ENCODE peak calls at places on chromosome 16, in five cellular contexts. One of them, this sample, is unnamed.

GRCh38 chr16:2692948-2693651 is 10.8 kb downstream of the KCTD5 start:
- DNase-seq in breast epithelium: no peak
- DNase-seq in mucosa of descending colon: no peak
- DNase-seq in thoracic aorta: no peak
- DNase-seq in fibroblast of the aortic adventitia: peak
- DNase-seq in this sample: peak

GRCh38 chr16:4501071-4501478 is 24.9 kb downstream of the HMOX2 start:
- DNase-seq in breast epithelium: no peak
- DNase-seq in mucosa of descending colon: no peak
- DNase-seq in thoracic aorta: no peak
- DNase-seq in fibroblast of the aortic adventitia: peak
- DNase-seq in this sample: no peak

GRCh38 chr16:1315081-1316032 is 5.9 kb downstream of the UBE2I start:
- DNase-seq in breast epithelium: no peak
- DNase-seq in mucosa of descending colon: no peak
- DNase-seq in thoracic aorta: no peak
- DNase-seq in fibroblast of the aortic adventitia: no peak
- DNase-seq in this sample: no peak

GRCh38 chr16:50300942-50301625 is 34.7 kb downstream of the ADCY7 start:
- DNase-seq in breast epithelium: peak
- DNase-seq in mucosa of descending colon: peak
- DNase-seq in thoracic aorta: no peak
- DNase-seq in fibroblast of the aortic adventitia: peak
- DNase-seq in this sample: no peak

GRCh38 chr16:5024632-5025031 is 9.1 kb downstream of the NAGPA start:
- DNase-seq in breast epithelium: no peak
- DNase-seq in mucosa of descending colon: no peak
- DNase-seq in thoracic aorta: no peak
- DNase-seq in fibroblast of the aortic adventitia: peak
- DNase-seq in this sample: peak

GRCh38 chr16:49356728-49357488 is 16.7 kb upstream of the C16orf78 start:
- DNase-seq in breast epithelium: no peak
- DNase-seq in mucosa of descending colon: peak
- DNase-seq in thoracic aorta: no peak
- DNase-seq in fibroblast of the aortic adventitia: no peak
- DNase-seq in this sample: no peak

GRCh38 chr16:22751104-22751667 is 62.8 kb upstream of the HS3ST2 start:
- DNase-seq in breast epithelium: no peak
- DNase-seq in mucosa of descending colon: no peak
- DNase-seq in thoracic aorta: no peak
- DNase-seq in fibroblast of the aortic adventitia: no peak
- DNase-seq in this sample: no peak

GRCh38 chr16:51327001-51327400 is 175.9 kb upstream of the SALL1 start:
- DNase-seq in breast epithelium: no peak
- DNase-seq in mucosa of descending colon: no peak
- DNase-seq in thoracic aorta: no peak
- DNase-seq in fibroblast of the aortic adventitia: peak
- DNase-seq in this sample: peak

GRCh38 chr16:70740919-70741778 is 55.3 kb upstream of the MTSS2 start:
- DNase-seq in breast epithelium: no peak
- DNase-seq in mucosa of descending colon: no peak
- DNase-seq in thoracic aorta: no peak
- DNase-seq in fibroblast of the aortic adventitia: no peak
- DNase-seq in this sample: peak

GRCh38 chr16:4614571-4615388 is at the start of gene UBALD1:
- DNase-seq in breast epithelium: peak
- DNase-seq in mucosa of descending colon: peak
- DNase-seq in thoracic aorta: peak
- DNase-seq in fibroblast of the aortic adventitia: peak
- DNase-seq in this sample: peak

GRCh38 chr16:56279132-56279531 is 87.8 kb downstream of the GNAO1 start:
- DNase-seq in breast epithelium: peak
- DNase-seq in mucosa of descending colon: peak
- DNase-seq in thoracic aorta: no peak
- DNase-seq in fibroblast of the aortic adventitia: no peak
- DNase-seq in this sample: no peak

GRCh38 chr16:83533193-83533592 is 274.6 kb upstream of the HSBP1 start:
- DNase-seq in breast epithelium: no peak
- DNase-seq in mucosa of descending colon: no peak
- DNase-seq in thoracic aorta: no peak
- DNase-seq in fibroblast of the aortic adventitia: no peak
- DNase-seq in this sample: peak

GRCh38 chr16:31277659-31278260 is 18.0 kb downstream of the ITGAM start:
- DNase-seq in breast epithelium: no peak
- DNase-seq in mucosa of descending colon: no peak
- DNase-seq in thoracic aorta: no peak
- DNase-seq in fibroblast of the aortic adventitia: no peak
- DNase-seq in this sample: no peak

GRCh38 chr16:81429045-81429521 is 15.5 kb upstream of the CMIP start:
- DNase-seq in breast epithelium: no peak
- DNase-seq in mucosa of descending colon: no peak
- DNase-seq in thoracic aorta: no peak
- DNase-seq in fibroblast of the aortic adventitia: peak
- DNase-seq in this sample: peak

GRCh38 chr16:47342055-47342454 is 118.8 kb downstream of the ITFG1 start:
- DNase-seq in breast epithelium: no peak
- DNase-seq in mucosa of descending colon: no peak
- DNase-seq in thoracic aorta: no peak
- DNase-seq in fibroblast of the aortic adventitia: peak
- DNase-seq in this sample: no peak

GRCh38 chr16:88914750-88915368 is 48.4 kb upstream of the PABPN1L start:
- DNase-seq in breast epithelium: no peak
- DNase-seq in mucosa of descending colon: no peak
- DNase-seq in thoracic aorta: no peak
- DNase-seq in fibroblast of the aortic adventitia: peak
- DNase-seq in this sample: peak
- H3K4me3 ChIP-seq in breast epithelium: no peak
- H3K4me3 ChIP-seq in mucosa of descending colon: no peak
- H3K4me3 ChIP-seq in thoracic aorta: no peak
- H3K4me3 ChIP-seq in fibroblast of the aortic adventitia: no peak
- H3K4me3 ChIP-seq in this sample: no peak

GRCh38 chr16:19703218-19703617 is 14.8 kb downstream of the KNOP1 start:
- DNase-seq in breast epithelium: no peak
- DNase-seq in mucosa of descending colon: no peak
- DNase-seq in thoracic aorta: no peak
- DNase-seq in fibroblast of the aortic adventitia: no peak
- DNase-seq in this sample: no peak

GRCh38 chr16:19705843-19706242 is 12.2 kb downstream of the KNOP1 start:
- DNase-seq in breast epithelium: no peak
- DNase-seq in mucosa of descending colon: no peak
- DNase-seq in thoracic aorta: no peak
- DNase-seq in fibroblast of the aortic adventitia: no peak
- DNase-seq in this sample: no peak

GRCh38 chr16:19706846-19707245 is 11.2 kb downstream of the KNOP1 start:
- DNase-seq in breast epithelium: no peak
- DNase-seq in mucosa of descending colon: no peak
- DNase-seq in thoracic aorta: no peak
- DNase-seq in fibroblast of the aortic adventitia: no peak
- DNase-seq in this sample: no peak

GRCh38 chr16:19705131-19705501 is 12.9 kb downstream of the KNOP1 start:
- DNase-seq in breast epithelium: no peak
- DNase-seq in mucosa of descending colon: no peak
- DNase-seq in thoracic aorta: no peak
- DNase-seq in fibroblast of the aortic adventitia: no peak
- DNase-seq in this sample: no peak

DNA sequence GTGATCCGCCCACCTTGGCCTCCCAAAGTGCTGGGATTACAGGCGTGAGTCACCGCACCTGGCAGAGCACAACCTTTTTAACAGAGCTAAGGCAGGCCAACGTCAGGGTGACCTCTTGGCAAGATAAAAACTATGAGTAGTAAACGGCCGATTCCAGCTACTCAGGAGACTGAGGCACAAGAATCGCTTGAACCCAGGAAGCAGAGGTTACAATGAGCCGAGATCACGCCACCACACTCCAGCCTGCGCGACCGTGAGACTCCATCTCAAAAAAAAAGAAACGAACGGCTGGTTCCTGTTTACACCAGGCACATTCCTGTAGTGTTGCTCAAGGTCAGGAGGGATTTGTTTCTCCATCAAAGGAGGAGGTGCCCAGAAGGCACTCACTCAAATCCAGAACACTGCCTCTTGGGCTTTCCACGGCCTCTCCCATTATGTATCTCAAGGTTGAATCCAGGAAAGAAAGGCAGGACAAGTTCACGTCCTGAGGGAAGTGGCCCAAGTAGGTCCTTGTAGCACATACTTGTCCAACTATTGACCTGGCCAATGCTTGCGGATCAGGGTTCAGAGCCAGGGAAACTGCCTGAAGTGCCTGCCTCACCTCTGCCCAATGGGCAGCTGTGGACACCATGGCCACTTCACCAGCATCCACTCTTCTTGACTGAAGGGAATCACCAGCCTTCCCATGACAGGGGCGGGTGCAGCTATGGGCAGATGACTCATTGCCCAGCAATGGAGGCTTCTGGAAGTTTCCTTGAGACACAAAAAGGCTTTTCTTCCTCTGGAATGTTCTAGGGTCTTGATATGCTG is 13.5 kb downstream of the KNOP1 start:
- DNase-seq in breast epithelium: no peak
- DNase-seq in mucosa of descending colon: no peak
- DNase-seq in thoracic aorta: no peak
- DNase-seq in fibroblast of the aortic adventitia: peak
- DNase-seq in this sample: peak
- H3K4me3 ChIP-seq in breast epithelium: no peak
- H3K4me3 ChIP-seq in mucosa of descending colon: no peak
- H3K4me3 ChIP-seq in thoracic aorta: no peak
- H3K4me3 ChIP-seq in fibroblast of the aortic adventitia: no peak
- H3K4me3 ChIP-seq in this sample: no peak

GRCh38 chr16:27407158-27407557 is 5.2 kb downstream of the IL21R start:
- DNase-seq in breast epithelium: no peak
- DNase-seq in mucosa of descending colon: no peak
- DNase-seq in thoracic aorta: no peak
- DNase-seq in fibroblast of the aortic adventitia: no peak
- DNase-seq in this sample: no peak

GRCh38 chr16:27408602-27409031 is 6.6 kb downstream of the IL21R start:
- DNase-seq in breast epithelium: no peak
- DNase-seq in mucosa of descending colon: no peak
- DNase-seq in thoracic aorta: no peak
- DNase-seq in fibroblast of the aortic adventitia: no peak
- DNase-seq in this sample: no peak

GRCh38 chr16:27406729-27407128 is 4.8 kb downstream of the IL21R start:
- DNase-seq in breast epithelium: no peak
- DNase-seq in mucosa of descending colon: no peak
- DNase-seq in thoracic aorta: no peak
- DNase-seq in fibroblast of the aortic adventitia: no peak
- DNase-seq in this sample: no peak

GRCh38 chr16:27405546-27406451 is 3.8 kb downstream of the IL21R start:
- DNase-seq in breast epithelium: no peak
- DNase-seq in mucosa of descending colon: no peak
- DNase-seq in thoracic aorta: no peak
- DNase-seq in fibroblast of the aortic adventitia: peak
- DNase-seq in this sample: no peak

GRCh38 chr16:27408012-27408601 is 6.1 kb downstream of the IL21R start:
- DNase-seq in breast epithelium: no peak
- DNase-seq in mucosa of descending colon: no peak
- DNase-seq in thoracic aorta: no peak
- DNase-seq in fibroblast of the aortic adventitia: peak
- DNase-seq in this sample: peak
- H3K4me3 ChIP-seq in breast epithelium: no peak
- H3K4me3 ChIP-seq in mucosa of descending colon: no peak
- H3K4me3 ChIP-seq in thoracic aorta: no peak
- H3K4me3 ChIP-seq in fibroblast of the aortic adventitia: no peak
- H3K4me3 ChIP-seq in this sample: no peak

GRCh38 chr16:11099672-11100195 is 155.4 kb downstream of the CLEC16A start:
- DNase-seq in breast epithelium: no peak
- DNase-seq in mucosa of descending colon: no peak
- DNase-seq in thoracic aorta: no peak
- DNase-seq in fibroblast of the aortic adventitia: no peak
- DNase-seq in this sample: no peak
- H3K4me3 ChIP-seq in breast epithelium: no peak
- H3K4me3 ChIP-seq in mucosa of descending colon: no peak
- H3K4me3 ChIP-seq in thoracic aorta: no peak
- H3K4me3 ChIP-seq in fibroblast of the aortic adventitia: no peak
- H3K4me3 ChIP-seq in this sample: no peak

GRCh38 chr16:67392301-67393059 is 818 bp downstream of the TPPP3 start:
- DNase-seq in breast epithelium: no peak
- DNase-seq in mucosa of descending colon: no peak
- DNase-seq in thoracic aorta: no peak
- DNase-seq in fibroblast of the aortic adventitia: no peak
- DNase-seq in this sample: no peak
- H3K4me3 ChIP-seq in breast epithelium: peak
- H3K4me3 ChIP-seq in mucosa of descending colon: no peak
- H3K4me3 ChIP-seq in thoracic aorta: peak
- H3K4me3 ChIP-seq in fibroblast of the aortic adventitia: no peak
- H3K4me3 ChIP-seq in this sample: no peak